ENCODE peak calls at places on chromosomes 12 and 14, in five cellular contexts. P, Z, U, F and M are unnamed samples.

GRCh38 chr12:114636723-114637480 is 47.1 kb downstream of the TBX3 start:
- DNase-seq in P (peak), Z (peak), U (peak), F (peak), M (peak)

GRCh38 chr14:72610831-72611200 is 283.1 kb downstream of the DPF3 start:
- DNase-seq in P (no peak), Z (no peak), U (no peak), F (peak), M (peak)

GRCh38 chr14:105021656-105022275 is 883 bp upstream of the CDCA4 start:
- DNase-seq in P (no peak), Z (peak), U (peak), F (peak), M (peak)

GRCh38 chr12:4857472-4858291 is 52.0 kb upstream of the KCNA1 start:
- DNase-seq in P (peak), Z (peak), U (peak), F (peak), M (peak)

GRCh38 chr12:79373896-79374499 is 316.8 kb downstream of the PAWR start:
- DNase-seq in P (peak), Z (peak), U (peak), F (no peak), M (peak)

GRCh38 chr14:34997762-34998161 is 15.0 kb downstream of the SRP54 start:
- DNase-seq in P (peak), Z (peak), U (no peak), F (no peak), M (no peak)

GRCh38 chr14:53285064-53285463 is 131.9 kb upstream of the DDHD1 start:
- DNase-seq in P (no peak), Z (no peak), U (no peak), F (no peak), M (no peak)

GRCh38 chr12:57011438-57012424 is 4.6 kb downstream of the TAC3 start:
- DNase-seq in P (no peak), Z (no peak), U (no peak), F (no peak), M (peak)

GRCh38 chr14:20789230-20789813 is 8.3 kb downstream of the RNASE6 start:
- DNase-seq in P (no peak), Z (no peak), U (no peak), F (no peak), M (no peak)

GRCh38 chr12:126069549-126070165 is 1004.4 kb downstream of the AACS start:
- DNase-seq in P (peak), Z (peak), U (peak), F (no peak), M (peak)

GRCh38 chr12:108232565-108232964 is 103.5 kb downstream of the WSCD2 start:
- DNase-seq in P (no peak), Z (no peak), U (no peak), F (no peak), M (no peak)

GRCh38 chr12:108373111-108373510 is 34.0 kb upstream of the CMKLR1 start:
- DNase-seq in P (no peak), Z (no peak), U (no peak), F (no peak), M (no peak)

GRCh38 chr12:96047621-96048211 is 12.3 kb upstream of the LTA4H start:
- DNase-seq in P (peak), Z (no peak), U (peak), F (peak), M (peak)

GRCh38 chr12:95096378-95096777 is 23.0 kb upstream of the NR2C1 start:
- DNase-seq in P (no peak), Z (no peak), U (no peak), F (no peak), M (no peak)

GRCh38 chr12:851913-852312 is 97.6 kb downstream of the RAD52 start:
- DNase-seq in P (peak), Z (no peak), U (peak), F (no peak), M (peak)

GRCh38 chr14:89721991-89722390 is 232.5 kb downstream of the EFCAB11 start:
- DNase-seq in P (peak), Z (no peak), U (no peak), F (peak), M (peak)

GRCh38 chr12:113090740-113091139 is 34.2 kb downstream of the DTX1 start:
- DNase-seq in P (no peak), Z (no peak), U (no peak), F (no peak), M (no peak)

GRCh38 chr14:29039171-29039570 is 272.6 kb downstream of the FOXG1 start:
- DNase-seq in P (peak), Z (peak), U (peak), F (no peak), M (peak)

GRCh38 chr12:32889073-32889760 is 7.4 kb downstream of the PKP2 start:
- DNase-seq in P (peak), Z (no peak), U (no peak), F (no peak), M (no peak)

GRCh38 chr14:102182901-102183619 is 43.4 kb downstream of the WDR20 start:
- DNase-seq in P (no peak), Z (no peak), U (no peak), F (no peak), M (peak)

GRCh38 chr14:96889091-96889490 is 91.9 kb downstream of the VRK1 start:
- DNase-seq in P (no peak), Z (no peak), U (no peak), F (no peak), M (no peak)

GRCh38 chr12:106582661-106583577 is at the start of gene RFX4:
- DNase-seq in P (peak), Z (peak), U (no peak), F (peak), M (no peak)

GRCh38 chr14:37094502-37094901 is 77.9 kb downstream of the SLC25A21 start:
- DNase-seq in P (no peak), Z (no peak), U (no peak), F (no peak), M (no peak)

GRCh38 chr12:2402180-2402579 is 349.4 kb downstream of the CACNA1C start:
- DNase-seq in P (no peak), Z (no peak), U (no peak), F (no peak), M (no peak)

GRCh38 chr12:125100551-125101434 is 35.6 kb downstream of the AACS start:
- DNase-seq in P (no peak), Z (peak), U (no peak), F (no peak), M (no peak)

GRCh38 chr14:106506901-106507305 is 980.5 kb downstream of the TMEM121 start:
- DNase-seq in P (no peak), Z (no peak), U (no peak), F (no peak), M (no peak)

GRCh38 chr12:21656931-21657335 is 709 bp downstream of the LDHB start:
- DNase-seq in P (peak), Z (peak), U (peak), F (no peak), M (peak)

GRCh38 chr14:69592923-69593677 is 18.3 kb upstream of the SUSD6 start:
- DNase-seq in P (no peak), Z (no peak), U (peak), F (no peak), M (peak)
- H3K4me2 ChIP-seq in P (no peak), Z (no peak), U (peak), F (peak), M (peak)

GRCh38 chr12:62468935-62469334 is 2.3 kb downstream of the MON2 start:
- DNase-seq in P (no peak), Z (no peak), U (no peak), F (no peak), M (no peak)
- H3K4me3 ChIP-seq in P (peak), Z (no peak), U (no peak), F (peak), M (peak)

GRCh38 chr14:79967001-79967400 is 244.3 kb downstream of the DIO2 start:
- DNase-seq in P (peak), Z (no peak), U (peak), F (no peak), M (peak)
- H3K4me2 ChIP-seq in P (no peak), Z (no peak), U (peak), F (no peak), M (no peak)

DNA sequence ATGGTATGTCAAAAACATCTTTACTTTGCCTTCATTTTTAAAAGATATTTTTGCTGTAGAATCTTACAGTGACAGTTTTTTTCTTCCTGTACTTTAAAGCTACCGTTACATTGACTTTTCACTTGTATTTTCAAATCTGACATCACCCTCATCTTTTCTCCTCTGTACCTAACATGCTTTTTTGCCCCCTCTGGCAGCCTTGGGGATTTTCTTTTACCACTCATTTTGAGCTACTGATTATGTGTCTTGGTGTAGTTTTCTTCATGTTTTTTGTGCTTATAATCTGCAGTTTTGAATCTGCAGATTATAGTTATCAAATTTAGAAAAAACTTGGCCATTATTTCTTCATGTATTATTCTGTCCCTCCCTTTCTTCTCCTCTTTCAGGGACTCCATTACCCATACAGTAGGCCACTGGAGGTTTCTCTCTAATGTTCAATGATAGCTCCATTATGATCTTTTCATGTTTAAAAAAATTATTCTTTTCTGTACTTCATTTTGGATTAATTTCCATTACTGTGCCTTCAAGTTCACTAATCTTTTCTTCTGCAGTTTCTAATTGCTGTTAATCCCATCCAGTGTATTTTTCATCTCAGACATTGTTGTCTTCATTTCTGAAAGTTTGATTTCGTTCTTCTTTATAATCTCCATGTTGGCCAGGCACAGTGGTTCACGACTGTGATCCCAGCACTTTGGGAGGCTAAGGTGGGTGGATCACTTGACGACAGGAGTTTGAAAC is 70.0 kb downstream of the ACADS start:
- DNase-seq in P (no peak), Z (no peak), U (no peak), F (no peak), M (no peak)
- H3K4me3 ChIP-seq in P (peak), Z (no peak), U (no peak), F (no peak), M (no peak)

DNA sequence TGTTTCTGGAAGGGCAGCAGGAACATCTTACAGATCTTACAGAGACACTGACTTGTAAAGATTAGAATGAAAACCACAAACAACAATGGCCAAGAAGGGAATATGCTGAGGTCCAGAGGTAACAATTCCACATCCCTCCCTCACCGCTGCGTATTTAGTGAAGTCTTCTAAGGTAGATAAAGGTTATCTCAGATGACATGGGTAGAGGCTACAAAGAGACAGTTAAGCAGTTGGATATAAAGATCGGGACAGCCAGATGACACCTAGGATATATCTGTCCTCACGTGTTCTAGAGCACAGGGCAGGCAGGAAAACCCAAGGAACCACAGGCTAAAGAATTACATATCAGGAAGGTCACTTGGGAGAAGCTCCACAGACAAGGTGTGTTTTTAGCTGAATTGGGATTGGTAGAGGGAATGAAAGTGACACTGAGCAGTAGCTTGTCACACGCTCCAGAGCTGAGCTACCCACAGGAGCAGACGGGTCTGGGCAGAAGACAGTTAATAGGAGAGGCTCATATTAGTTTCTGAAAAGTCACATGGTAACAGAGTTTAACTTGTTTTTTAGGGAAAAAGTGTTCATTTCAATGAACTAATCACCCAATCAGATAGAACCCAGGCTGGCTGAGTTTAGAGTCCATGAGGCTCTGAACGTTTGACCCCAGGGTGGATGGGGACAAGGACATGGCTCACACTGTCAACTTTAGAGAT is 83.3 kb downstream of the MIA2 start:
- DNase-seq in P (no peak), Z (no peak), U (no peak), F (no peak), M (no peak)
- H3K4me2 ChIP-seq in P (no peak), Z (no peak), U (no peak), F (no peak), M (no peak)

DNA sequence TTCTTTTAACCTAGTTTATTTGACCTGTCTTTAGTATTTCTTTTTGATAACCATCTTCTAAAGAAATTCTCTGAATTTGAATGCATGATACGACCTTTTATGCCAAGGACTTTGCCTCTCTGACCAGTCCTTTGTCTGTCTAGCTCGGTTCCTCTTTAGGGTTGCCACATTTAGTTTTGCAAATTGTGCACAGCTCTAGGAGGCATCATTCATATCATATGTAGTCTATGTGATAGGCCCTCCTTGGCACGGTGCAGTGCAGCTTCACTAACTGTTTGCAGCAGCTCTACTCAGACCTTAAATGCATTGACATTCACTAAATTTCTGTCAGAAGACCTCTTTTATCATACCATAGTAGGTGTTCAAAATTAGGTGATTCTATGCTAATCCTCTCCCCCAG is 75.6 kb downstream of the USP15 start:
- DNase-seq in P (no peak), Z (no peak), U (no peak), F (no peak), M (no peak)
- H3K4me3 ChIP-seq in P (no peak), Z (no peak), U (no peak), F (no peak), M (no peak)

DNA sequence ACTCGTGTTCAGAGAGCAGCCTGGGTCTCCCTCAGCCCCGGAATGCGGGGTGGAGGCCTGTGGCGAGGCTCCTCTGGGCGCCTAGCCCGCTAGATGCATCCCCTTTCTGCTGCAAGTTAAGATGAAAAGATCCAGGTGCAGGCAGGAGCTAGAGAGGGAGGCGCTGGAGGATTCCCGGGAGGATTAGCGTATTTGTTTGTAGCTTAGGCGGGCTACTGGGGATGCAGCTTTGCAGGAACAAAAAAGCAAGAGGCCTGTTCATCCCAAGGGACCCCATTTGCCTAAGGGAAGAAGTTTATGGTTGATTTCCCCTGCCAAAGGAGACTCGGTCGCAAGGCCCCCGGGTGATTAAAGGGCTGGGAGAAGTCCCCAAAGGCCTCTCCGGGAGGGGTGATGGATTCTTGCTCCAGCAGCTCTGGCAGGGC is 818 bp downstream of the CCDC177 start:
- DNase-seq in P (no peak), Z (peak), U (no peak), F (peak), M (peak)
- H3K4me2 ChIP-seq in P (peak), Z (peak), U (no peak), F (no peak), M (no peak)

DNA sequence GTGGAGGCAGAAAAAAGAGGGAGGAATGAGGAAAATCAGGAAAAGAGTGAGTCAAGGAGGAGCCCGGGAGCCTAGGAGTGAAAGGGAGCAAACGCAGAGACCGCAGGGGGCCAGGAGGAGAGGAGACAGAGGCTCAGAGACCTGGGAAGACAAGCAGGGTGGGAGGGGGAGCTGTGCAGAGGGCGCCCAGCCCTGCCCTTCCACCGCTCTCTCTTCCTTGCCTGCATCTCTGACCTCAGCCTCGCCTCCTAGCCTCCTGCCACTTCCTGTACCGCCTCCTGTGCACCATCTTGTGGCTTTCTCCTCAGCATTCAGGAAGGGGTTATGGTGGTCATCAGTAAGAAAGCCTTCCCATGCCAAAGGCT is 1.3 kb downstream of the CLSTN3 start:
- DNase-seq in P (no peak), Z (peak), U (no peak), F (no peak), M (no peak)
- H3K4me3 ChIP-seq in P (no peak), Z (no peak), U (no peak), F (peak), M (no peak)

GRCh38 chr14:65225299-65226159 is 123.2 kb upstream of the MAX start:
- DNase-seq in P (no peak), Z (no peak), U (no peak), F (no peak), M (no peak)
- H3K4me2 ChIP-seq in P (no peak), Z (no peak), U (no peak), F (no peak), M (no peak)